ENCODE peak calls at places on chromosomes 6 and 20, in ten cellular contexts. One of them, this sample, is unnamed. For H3K4me1, the result is how much of the 10 kb centered on the place peaks cover.

GRCh38 chr20:16205505-16205904 is 367.7 kb downstream of the KIF16B start:
- DNase-seq in HepG2: no peak
- DNase-seq in Peyer's patch: no peak
- DNase-seq in ascending aorta: no peak
- DNase-seq in A549: no peak
- DNase-seq in psoas muscle: no peak
- DNase-seq in left ventricle myocardium inferior: no peak
- DNase-seq in heart right ventricle: no peak
- DNase-seq in body of pancreas: no peak
- DNase-seq in esophagus muscularis mucosa: no peak
- DNase-seq in this sample: no peak

GRCh38 chr20:51404297-51405060 is 138.0 kb downstream of the NFATC2 start:
- DNase-seq in body of pancreas: no peak
- DNase-seq in psoas muscle: no peak
- DNase-seq in heart right ventricle: no peak
- DNase-seq in ascending aorta: no peak
- DNase-seq in HepG2: no peak
- DNase-seq in left ventricle myocardium inferior: no peak
- DNase-seq in Peyer's patch: no peak
- DNase-seq in esophagus muscularis mucosa: no peak
- DNase-seq in A549: no peak
- DNase-seq in this sample: peak

GRCh38 chr6:27250955-27251671 is 3.6 kb downstream of the PRSS16 start:
- DNase-seq in ascending aorta: no peak
- DNase-seq in esophagus muscularis mucosa: no peak
- DNase-seq in left ventricle myocardium inferior: no peak
- DNase-seq in HepG2: no peak
- DNase-seq in heart right ventricle: peak
- DNase-seq in Peyer's patch: peak
- DNase-seq in psoas muscle: no peak
- DNase-seq in A549: peak
- DNase-seq in body of pancreas: peak
- DNase-seq in this sample: peak

GRCh38 chr20:45354423-45355208 is 6.4 kb upstream of the SDC4 start:
- DNase-seq in ascending aorta: no peak
- DNase-seq in HepG2: no peak
- DNase-seq in Peyer's patch: no peak
- DNase-seq in left ventricle myocardium inferior: no peak
- DNase-seq in heart right ventricle: no peak
- DNase-seq in A549: no peak
- DNase-seq in esophagus muscularis mucosa: no peak
- DNase-seq in psoas muscle: no peak
- DNase-seq in body of pancreas: no peak
- DNase-seq in this sample: no peak

GRCh38 chr6:15143540-15143939 is 102.3 kb upstream of the JARID2 start:
- DNase-seq in psoas muscle: no peak
- DNase-seq in A549: no peak
- DNase-seq in HepG2: no peak
- DNase-seq in esophagus muscularis mucosa: no peak
- DNase-seq in ascending aorta: no peak
- DNase-seq in heart right ventricle: no peak
- DNase-seq in body of pancreas: no peak
- DNase-seq in left ventricle myocardium inferior: no peak
- DNase-seq in Peyer's patch: no peak
- DNase-seq in this sample: no peak

GRCh38 chr6:28212510-28213212 is 12.4 kb upstream of the ZSCAN9 start:
- DNase-seq in ascending aorta: no peak
- DNase-seq in A549: peak
- DNase-seq in heart right ventricle: no peak
- DNase-seq in left ventricle myocardium inferior: no peak
- DNase-seq in Peyer's patch: peak
- DNase-seq in body of pancreas: peak
- DNase-seq in esophagus muscularis mucosa: no peak
- DNase-seq in psoas muscle: no peak
- DNase-seq in HepG2: peak
- DNase-seq in this sample: peak

GRCh38 chr20:4726710-4727391 is 5.1 kb downstream of the PRND start:
- DNase-seq in A549: no peak
- DNase-seq in ascending aorta: no peak
- DNase-seq in heart right ventricle: no peak
- DNase-seq in HepG2: no peak
- DNase-seq in body of pancreas: no peak
- DNase-seq in esophagus muscularis mucosa: no peak
- DNase-seq in Peyer's patch: no peak
- DNase-seq in psoas muscle: no peak
- DNase-seq in left ventricle myocardium inferior: no peak
- DNase-seq in this sample: no peak

GRCh38 chr6:80094017-80094416 is 12.5 kb upstream of the BCKDHB start:
- DNase-seq in Peyer's patch: no peak
- DNase-seq in esophagus muscularis mucosa: no peak
- DNase-seq in A549: peak
- DNase-seq in left ventricle myocardium inferior: no peak
- DNase-seq in HepG2: no peak
- DNase-seq in ascending aorta: no peak
- DNase-seq in psoas muscle: no peak
- DNase-seq in heart right ventricle: no peak
- DNase-seq in body of pancreas: no peak
- DNase-seq in this sample: no peak

GRCh38 chr6:11983306-11983705 is 28.8 kb upstream of the HIVEP1 start:
- DNase-seq in Peyer's patch: no peak
- DNase-seq in psoas muscle: no peak
- DNase-seq in esophagus muscularis mucosa: no peak
- DNase-seq in body of pancreas: no peak
- DNase-seq in ascending aorta: no peak
- DNase-seq in HepG2: no peak
- DNase-seq in left ventricle myocardium inferior: no peak
- DNase-seq in A549: no peak
- DNase-seq in heart right ventricle: no peak
- DNase-seq in this sample: no peak

GRCh38 chr6:136235233-136235564 is 14.9 kb downstream of the MTFR2 start:
- DNase-seq in heart right ventricle: no peak
- DNase-seq in psoas muscle: no peak
- DNase-seq in esophagus muscularis mucosa: no peak
- DNase-seq in HepG2: peak
- DNase-seq in A549: no peak
- DNase-seq in ascending aorta: no peak
- DNase-seq in left ventricle myocardium inferior: no peak
- DNase-seq in body of pancreas: no peak
- DNase-seq in Peyer's patch: no peak
- DNase-seq in this sample: no peak

GRCh38 chr20:62402456-62402855 is 4.6 kb downstream of the CABLES2 start:
- DNase-seq in ascending aorta: no peak
- DNase-seq in psoas muscle: no peak
- DNase-seq in body of pancreas: no peak
- DNase-seq in HepG2: no peak
- DNase-seq in esophagus muscularis mucosa: no peak
- DNase-seq in A549: no peak
- DNase-seq in heart right ventricle: no peak
- DNase-seq in Peyer's patch: no peak
- DNase-seq in left ventricle myocardium inferior: no peak
- DNase-seq in this sample: no peak

GRCh38 chr6:12504325-12504966 is 212.1 kb upstream of the PHACTR1 start:
- DNase-seq in body of pancreas: peak
- DNase-seq in heart right ventricle: no peak
- DNase-seq in Peyer's patch: no peak
- DNase-seq in A549: peak
- DNase-seq in left ventricle myocardium inferior: no peak
- DNase-seq in psoas muscle: no peak
- DNase-seq in ascending aorta: no peak
- DNase-seq in HepG2: peak
- DNase-seq in esophagus muscularis mucosa: no peak
- DNase-seq in this sample: no peak

GRCh38 chr6:22892452-22892851 is 323.1 kb downstream of the HDGFL1 start:
- DNase-seq in HepG2: no peak
- DNase-seq in left ventricle myocardium inferior: no peak
- DNase-seq in esophagus muscularis mucosa: no peak
- DNase-seq in body of pancreas: no peak
- DNase-seq in psoas muscle: no peak
- DNase-seq in heart right ventricle: peak
- DNase-seq in A549: peak
- DNase-seq in ascending aorta: no peak
- DNase-seq in Peyer's patch: no peak
- DNase-seq in this sample: no peak

GRCh38 chr6:105402090-105402980 is 547 bp downstream of the PREP start:
- DNase-seq in left ventricle myocardium inferior: no peak
- DNase-seq in esophagus muscularis mucosa: peak
- DNase-seq in ascending aorta: no peak
- DNase-seq in HepG2: peak
- DNase-seq in heart right ventricle: peak
- DNase-seq in psoas muscle: no peak
- DNase-seq in Peyer's patch: no peak
- DNase-seq in A549: peak
- DNase-seq in body of pancreas: no peak
- DNase-seq in this sample: no peak

GRCh38 chr20:33694666-33695065 is 8.5 kb upstream of the E2F1 start:
- DNase-seq in Peyer's patch: no peak
- DNase-seq in body of pancreas: no peak
- DNase-seq in left ventricle myocardium inferior: no peak
- DNase-seq in ascending aorta: no peak
- DNase-seq in HepG2: no peak
- DNase-seq in heart right ventricle: no peak
- DNase-seq in psoas muscle: no peak
- DNase-seq in esophagus muscularis mucosa: no peak
- DNase-seq in A549: no peak
- DNase-seq in this sample: no peak

GRCh38 chr6:142254513-142254912 is 47.3 kb upstream of the ADGRG6 start:
- DNase-seq in A549: no peak
- DNase-seq in psoas muscle: no peak
- DNase-seq in left ventricle myocardium inferior: no peak
- DNase-seq in HepG2: no peak
- DNase-seq in ascending aorta: no peak
- DNase-seq in body of pancreas: no peak
- DNase-seq in esophagus muscularis mucosa: no peak
- DNase-seq in heart right ventricle: no peak
- DNase-seq in Peyer's patch: no peak
- DNase-seq in this sample: no peak

GRCh38 chr6:133241901-133242760 is 974 bp downstream of the EYA4 start:
- DNase-seq in left ventricle myocardium inferior: peak
- DNase-seq in A549: peak
- DNase-seq in body of pancreas: peak
- DNase-seq in esophagus muscularis mucosa: no peak
- DNase-seq in ascending aorta: no peak
- DNase-seq in HepG2: no peak
- DNase-seq in heart right ventricle: peak
- DNase-seq in Peyer's patch: no peak
- DNase-seq in psoas muscle: peak
- DNase-seq in this sample: no peak
- H3K4me3 ChIP-seq in left ventricle myocardium inferior: peak
- H3K4me3 ChIP-seq in A549: peak
- H3K4me3 ChIP-seq in body of pancreas: no peak
- H3K4me3 ChIP-seq in esophagus muscularis mucosa: peak
- H3K4me3 ChIP-seq in ascending aorta: peak
- H3K4me3 ChIP-seq in HepG2: no peak
- H3K4me3 ChIP-seq in heart right ventricle: peak
- H3K4me3 ChIP-seq in Peyer's patch: no peak
- H3K4me3 ChIP-seq in psoas muscle: peak
- H3K4me3 ChIP-seq in this sample: no peak

DNA sequence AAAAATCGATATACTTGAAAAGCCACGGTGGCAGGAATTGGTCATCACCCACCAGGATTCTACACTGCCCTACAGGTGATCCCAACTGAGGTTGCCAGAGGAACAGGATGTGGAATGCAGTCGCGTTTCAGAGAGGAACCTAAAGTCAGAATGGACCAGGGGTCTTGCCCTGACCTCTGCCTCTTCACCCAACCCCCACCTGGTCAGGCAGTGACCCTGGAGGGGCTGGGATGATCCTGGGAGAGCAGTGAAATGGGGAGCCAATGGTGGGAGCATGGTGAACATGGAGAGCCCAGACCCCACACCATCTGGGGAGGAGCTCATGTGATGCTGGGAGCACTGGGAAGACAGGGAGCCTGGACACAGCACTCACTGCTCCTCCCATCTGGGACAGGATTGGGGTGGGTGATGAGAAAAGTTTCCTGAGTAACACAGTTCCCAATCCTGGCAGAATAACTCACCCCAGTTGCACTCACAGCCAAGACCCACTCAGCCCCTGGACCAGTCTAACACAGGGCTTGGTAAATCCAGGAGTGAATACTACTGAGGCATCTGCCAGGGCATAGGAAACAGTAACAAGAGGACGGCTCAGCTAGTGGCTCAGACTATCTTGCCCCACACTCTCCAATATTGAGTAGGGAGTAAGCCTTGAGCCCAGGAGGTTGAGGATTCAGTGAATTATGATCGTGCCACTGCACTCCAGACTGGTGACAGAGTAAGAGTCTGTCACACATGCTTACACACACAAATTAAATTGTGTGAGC is 1.7 kb upstream of the ULBP2 start:
- DNase-seq in psoas muscle: no peak
- DNase-seq in Peyer's patch: peak
- DNase-seq in left ventricle myocardium inferior: no peak
- DNase-seq in heart right ventricle: no peak
- DNase-seq in A549: no peak
- DNase-seq in ascending aorta: no peak
- DNase-seq in HepG2: no peak
- DNase-seq in body of pancreas: no peak
- DNase-seq in esophagus muscularis mucosa: no peak
- DNase-seq in this sample: no peak
- H3K4me1 ChIP-seq in psoas muscle: under half
- H3K4me1 ChIP-seq in Peyer's patch: under half
- H3K4me1 ChIP-seq in left ventricle myocardium inferior: under half
- H3K4me1 ChIP-seq in heart right ventricle: under half
- H3K4me1 ChIP-seq in A549: under half
- H3K4me1 ChIP-seq in ascending aorta: under half
- H3K4me1 ChIP-seq in HepG2: under half
- H3K4me1 ChIP-seq in body of pancreas: under half
- H3K4me1 ChIP-seq in esophagus muscularis mucosa: under half
- H3K4me1 ChIP-seq in this sample: under half

GRCh38 chr6:53151676-53152075 is 3.0 kb upstream of the GCM1 start:
- DNase-seq in A549: peak
- DNase-seq in HepG2: peak
- DNase-seq in Peyer's patch: no peak
- DNase-seq in ascending aorta: no peak
- DNase-seq in body of pancreas: no peak
- DNase-seq in left ventricle myocardium inferior: no peak
- DNase-seq in psoas muscle: no peak
- DNase-seq in heart right ventricle: no peak
- DNase-seq in esophagus muscularis mucosa: no peak
- DNase-seq in this sample: no peak
- TF ChIP-seq CTCF in A549: no peak
- TF ChIP-seq CTCF in HepG2: peak
- TF ChIP-seq CTCF in Peyer's patch: no peak
- TF ChIP-seq CTCF in ascending aorta: no peak
- TF ChIP-seq CTCF in body of pancreas: no peak
- TF ChIP-seq CTCF in left ventricle myocardium inferior: no peak
- TF ChIP-seq CTCF in psoas muscle: no peak
- TF ChIP-seq CTCF in heart right ventricle: no peak
- TF ChIP-seq CTCF in esophagus muscularis mucosa: no peak
- TF ChIP-seq CTCF in this sample: no peak

DNA sequence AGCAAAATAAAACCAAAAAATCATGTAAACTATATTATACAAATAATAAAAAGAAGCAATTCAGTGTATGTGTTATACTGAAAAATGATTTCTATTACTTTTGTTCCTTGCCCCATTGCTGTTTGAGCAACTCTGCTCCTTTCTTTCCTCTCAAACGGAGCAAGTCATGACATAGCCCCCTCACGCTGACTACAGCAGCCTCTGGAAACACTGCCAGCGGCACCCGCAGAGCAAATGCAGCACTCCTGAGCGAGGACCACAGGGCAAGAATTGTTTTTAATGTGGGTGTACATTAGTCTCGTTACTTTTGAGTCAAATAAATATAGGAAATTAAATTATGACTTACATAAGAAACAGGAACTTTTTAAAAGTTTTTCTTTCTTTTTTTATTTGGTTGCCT is 350.1 kb upstream of the HSF2 start:
- DNase-seq in ascending aorta: no peak
- DNase-seq in heart right ventricle: no peak
- DNase-seq in HepG2: no peak
- DNase-seq in left ventricle myocardium inferior: peak
- DNase-seq in esophagus muscularis mucosa: no peak
- DNase-seq in A549: no peak
- DNase-seq in Peyer's patch: no peak
- DNase-seq in psoas muscle: no peak
- DNase-seq in body of pancreas: no peak
- DNase-seq in this sample: no peak
- H3K4me3 ChIP-seq in ascending aorta: no peak
- H3K4me3 ChIP-seq in heart right ventricle: peak
- H3K4me3 ChIP-seq in HepG2: no peak
- H3K4me3 ChIP-seq in left ventricle myocardium inferior: peak
- H3K4me3 ChIP-seq in esophagus muscularis mucosa: peak
- H3K4me3 ChIP-seq in A549: no peak
- H3K4me3 ChIP-seq in Peyer's patch: no peak
- H3K4me3 ChIP-seq in psoas muscle: peak
- H3K4me3 ChIP-seq in body of pancreas: no peak
- H3K4me3 ChIP-seq in this sample: no peak

This sample was measured in mucosa of descending colon.